ENCODE peak calls at places on chromosomes 13 and 19, in five cellular contexts. R is HT1080, K is globus pallidus, Q is EL, F is HS-5. B is an unnamed sample.

GRCh38 chr13:83216521-83217245 is 665.6 kb downstream of the SLITRK1 start:
- DNase-seq in R (no peak), K (no peak), Q (peak), F (no peak), B (no peak)

GRCh38 chr13:91748416-91749089 is 350.1 kb downstream of the GPC5 start:
- DNase-seq in R (no peak), K (no peak), Q (no peak), F (no peak), B (no peak)

GRCh38 chr19:1774999-1775772 is 21.9 kb downstream of the ONECUT3 start:
- DNase-seq in R (peak), K (no peak), Q (peak), F (no peak), B (no peak)

GRCh38 chr19:28403698-28404099 is 809.3 kb downstream of the UQCRFS1 start:
- DNase-seq in R (peak), K (no peak), Q (no peak), F (no peak), B (no peak)

GRCh38 chr19:47421244-47421786 is 2.0 kb upstream of the MEIS3 start:
- DNase-seq in R (no peak), K (no peak), Q (no peak), F (no peak), B (no peak)

GRCh38 chr19:7397687-7398086 is 49.0 kb downstream of the ARHGEF18 start:
- DNase-seq in R (peak), K (no peak), Q (peak), F (peak), B (no peak)

GRCh38 chr19:2641332-2641698 is 61.2 kb downstream of the GNG7 start:
- DNase-seq in R (no peak), K (no peak), Q (no peak), F (no peak), B (no peak)

GRCh38 chr19:50725218-50725931 is 2.2 kb downstream of the CLEC11A start:
- DNase-seq in R (no peak), K (no peak), Q (no peak), F (no peak), B (no peak)

GRCh38 chr19:49932731-49933131 is 3.4 kb upstream of the NUP62 start:
- DNase-seq in R (no peak), K (no peak), Q (no peak), F (no peak), B (peak)

GRCh38 chr13:71829542-71829941 is 37.5 kb downstream of the DACH1 start:
- DNase-seq in R (no peak), K (no peak), Q (no peak), F (no peak), B (no peak)

GRCh38 chr13:110244096-110244830 is 62.7 kb downstream of the COL4A1 start:
- DNase-seq in R (no peak), K (no peak), Q (no peak), F (no peak), B (no peak)

GRCh38 chr13:46181799-46182490 is at the start of gene LCP1:
- DNase-seq in R (peak), K (no peak), Q (no peak), F (no peak), B (peak)

B was measured in effector memory CD8-positive, alpha-beta T cell.